ENCODE peak calls at places on chromosomes 4 and X, in eight cellular contexts. G is pancreas; W is iPS DF 6.9; O is thoracic aorta; E is ovary; T is PC-9; U is CD8-positive, alpha-beta memory T cell; L is suprapubic skin. I is an unnamed sample.

GRCh38 chr4:177093964-177094363 is 215.7 kb upstream of the NEIL3 start:
- DNase-seq in W (no peak), L (no peak), E (no peak), G (no peak), U (no peak), O (no peak), T (no peak), I (no peak)

GRCh38 chr4:118076958-118077766 is 42.9 kb downstream of the NDST3 start:
- DNase-seq in E (no peak), L (no peak), W (no peak), G (no peak), T (no peak), O (no peak), U (no peak), I (peak; percentile 50)

GRCh38 chr4:1364217-1364616 is 17.2 kb downstream of the UVSSA start:
- DNase-seq in U (no peak), G (no peak), E (no peak), T (no peak), O (no peak), W (no peak), L (no peak), I (no peak)

GRCh38 chr4:184168406-184169019 is 49.2 kb downstream of the ENPP6 start:
- DNase-seq in O (no peak), T (peak; percentile 65), L (peak; percentile 78), G (peak; percentile 47), E (peak; percentile 80), U (peak; percentile 56), W (no peak), I (peak; percentile 64)

GRCh38 chrX:37349131-37350033 is at the start of gene PRRG1:
- DNase-seq in L (peak; percentile 76), U (no peak), T (peak; percentile 83), O (peak; percentile 9), G (peak; percentile 77), W (peak; percentile 22), E (peak; percentile 70), I (peak; percentile 84)

GRCh38 chr4:159071178-159071968 is 31.5 kb upstream of the RAPGEF2 start:
- DNase-seq in E (no peak), T (peak; percentile 40), O (no peak), W (no peak), G (no peak), U (no peak), L (no peak), I (no peak)

GRCh38 chr4:31156221-31156620 is 436.1 kb downstream of the PCDH7 start:
- DNase-seq in O (no peak), U (no peak), T (no peak), L (no peak), E (no peak), G (no peak), W (no peak), I (no peak)

GRCh38 chr4:81606166-81606565 is 134.5 kb upstream of the RASGEF1B start:
- DNase-seq in E (no peak), O (no peak), W (no peak), G (no peak), U (no peak), L (no peak), T (no peak), I (no peak)

GRCh38 chr4:88738714-88739366 is 41.2 kb upstream of the NAP1L5 start:
- DNase-seq in G (no peak), U (no peak), W (peak; percentile 54), O (no peak), T (no peak), E (no peak), L (no peak), I (no peak)

GRCh38 chr4:16116493-16116990 is 32.7 kb upstream of the PROM1 start:
- DNase-seq in E (no peak), W (no peak), O (no peak), T (no peak), L (no peak), U (no peak), G (no peak), I (no peak)

GRCh38 chrX:23668335-23668734 is 1.0 kb downstream of the PRDX4 start:
- DNase-seq in T (no peak), O (no peak), U (no peak), L (no peak), E (no peak), W (no peak), G (no peak), I (no peak)

GRCh38 chr4:158316264-158316663 is 106.0 kb downstream of the TMEM144 start:
- DNase-seq in O (no peak), L (no peak), W (no peak), G (no peak), U (no peak), T (no peak), E (no peak), I (no peak)

GRCh38 chr4:8412288-8412687 is 28.2 kb downstream of the ACOX3 start:
- DNase-seq in U (no peak), W (no peak), O (no peak), L (no peak), G (no peak), T (no peak), E (no peak), I (no peak)

GRCh38 chr4:83850435-83850834 is 314.5 kb downstream of the GPAT3 start:
- DNase-seq in G (no peak), O (no peak), U (no peak), T (no peak), W (no peak), L (no peak), E (no peak), I (no peak)

GRCh38 chrX:71292669-71293379 is 8.7 kb upstream of the ITGB1BP2 start:
- DNase-seq in L (no peak), E (no peak), G (no peak), U (no peak), O (no peak), T (no peak), W (no peak), I (no peak)

GRCh38 chr4:112807083-112807482 is 170.1 kb downstream of the LARP7 start:
- DNase-seq in U (no peak), O (no peak), T (no peak), L (no peak), W (no peak), E (no peak), G (no peak), I (no peak)

GRCh38 chr4:108828620-108829019 is 65.8 kb upstream of the ETNPPL start:
- DNase-seq in U (no peak), O (no peak), T (no peak), L (no peak), W (no peak), E (no peak), G (no peak), I (no peak)

GRCh38 chr4:22216278-22216677 is 267.7 kb upstream of the KCNIP4 start:
- DNase-seq in E (no peak), U (no peak), W (no peak), T (no peak), L (no peak), G (no peak), O (no peak), I (no peak)

GRCh38 chrX:104284407-104285000 is 29.8 kb upstream of the ESX1 start:
- DNase-seq in T (no peak), W (no peak), O (no peak), E (no peak), U (no peak), G (no peak), L (no peak), I (no peak)

GRCh38 chrX:129529685-129530281 is 6.5 kb upstream of the SMARCA1 start:
- DNase-seq in L (no peak), O (no peak), G (no peak), U (no peak), T (no peak), W (no peak), E (peak; percentile 19), I (no peak)

GRCh38 chrX:129523076-129524055 is at the start of gene SMARCA1:
- DNase-seq in T (peak; percentile 54), E (peak; percentile 72), O (no peak), L (peak; percentile 68), W (no peak), G (peak; percentile 43), U (no peak), I (peak; percentile 77)

GRCh38 chrX:129522184-129523059 is 868 bp downstream of the SMARCA1 start:
- DNase-seq in U (no peak), O (no peak), W (no peak), E (peak; percentile 72), G (peak; percentile 45), L (peak; percentile 63), T (peak; percentile 88), I (peak; percentile 66)

GRCh38 chrX:129524250-129524850 is 1.1 kb upstream of the SMARCA1 start:
- DNase-seq in E (no peak), W (no peak), O (no peak), T (no peak), L (no peak), G (no peak), U (no peak), I (no peak)

GRCh38 chrX:129525162-129525561 is 1.9 kb upstream of the SMARCA1 start:
- DNase-seq in L (no peak), G (peak; percentile 4), E (no peak), W (no peak), O (no peak), U (no peak), T (no peak), I (no peak)
- H3K27me3 ChIP-seq in L (no peaks in the 10 kb centered on the region), G (no peaks in the 10 kb centered on the region), E (no peaks in the 10 kb centered on the region), W (no peaks in the 10 kb centered on the region), O (no peaks in the 10 kb centered on the region), U (no peaks in the 10 kb centered on the region), T (no peaks in the 10 kb centered on the region), I (no peaks in the 10 kb centered on the region)

GRCh38 chr4:94550352-94550751 is 98.6 kb downstream of the PDLIM5 start:
- DNase-seq in T (no peak), L (no peak), O (no peak), G (no peak), W (no peak), U (no peak), E (no peak), I (no peak)
- H3K4me1 ChIP-seq in T (peaks cover 35% of the 10 kb centered on the region), L (peaks cover 12% of the 10 kb centered on the region), O (peaks cover 49% of the 10 kb centered on the region), G (no peaks in the 10 kb centered on the region), W (no peaks in the 10 kb centered on the region), U (no peaks in the 10 kb centered on the region), E (peaks cover 5% of the 10 kb centered on the region), I (peaks cover 63% of the 10 kb centered on the region)

GRCh38 chr4:76754439-76754838 is 143.5 kb downstream of the SOWAHB start:
- DNase-seq in T (no peak), O (no peak), L (no peak), E (no peak), G (no peak), U (no peak), W (no peak), I (no peak)

GRCh38 chr4:76752911-76753494 is 144.9 kb downstream of the SOWAHB start:
- DNase-seq in G (no peak), L (no peak), W (no peak), E (no peak), T (no peak), O (peak; percentile 35), U (no peak), I (no peak)

GRCh38 chr4:76755756-76756155 is 142.2 kb downstream of the SOWAHB start:
- DNase-seq in E (no peak), W (no peak), L (no peak), G (no peak), U (no peak), O (no peak), T (no peak), I (no peak)

GRCh38 chr4:76751612-76752343 is 146.2 kb downstream of the SOWAHB start:
- DNase-seq in T (no peak), L (no peak), G (no peak), E (no peak), O (no peak), U (no peak), W (no peak), I (no peak)

GRCh38 chr4:76753814-76754213 is 144.1 kb downstream of the SOWAHB start:
- DNase-seq in O (no peak), W (no peak), G (no peak), E (no peak), T (no peak), L (no peak), U (no peak), I (no peak)
- H3K4me3 ChIP-seq in O (peak overlapping the region; percentile 40), W (no peak overlapping the region), G (no peak overlapping the region), E (no peak overlapping the region), T (no peak overlapping the region), L (no peak overlapping the region), U (no peak overlapping the region), I (no peak overlapping the region)

GRCh38 chrX:40168183-40169015 is 70.6 kb upstream of the BCOR start:
- DNase-seq in U (no peak), L (peak; percentile 58), O (no peak), E (peak; percentile 20), W (no peak), T (no peak), G (no peak), I (no peak)
- H3K27me3 ChIP-seq in U (no peaks in the 10 kb centered on the region), L (no peaks in the 10 kb centered on the region), O (no peaks in the 10 kb centered on the region), E (no peaks in the 10 kb centered on the region), W (no peaks in the 10 kb centered on the region), T (no peaks in the 10 kb centered on the region), G (peaks cover 3% of the 10 kb centered on the region), I (no peaks in the 10 kb centered on the region)